ENCODE peak calls at places on chromosomes 16 and 17, in eight cellular contexts. O, F, P, B, U, K, M and A are unnamed samples.

GRCh38 chr17:12712941-12713340 is 47.3 kb downstream of the MYOCD start:
- DNase-seq in O (no peak), F (no peak), P (no peak), B (no peak), U (no peak), K (no peak), M (no peak), A (no peak)

GRCh38 chr16:3148256-3149192 is 13.7 kb downstream of the ZNF213 start:
- DNase-seq in O (no peak), F (no peak), P (no peak), B (no peak), U (no peak), K (no peak), M (no peak), A (no peak)

GRCh38 chr16:19119564-19119963 is 5.8 kb downstream of the ITPRIPL2 start:
- DNase-seq in O (peak; percentile 67), F (peak; percentile 81), P (no peak), B (peak; percentile 95), U (no peak), K (peak; percentile 86), M (no peak), A (peak; percentile 60)

GRCh38 chr16:68117884-68118283 is 32.7 kb downstream of the NFATC3 start:
- DNase-seq in O (peak; percentile 30), F (no peak), P (no peak), B (no peak), U (no peak), K (no peak), M (no peak), A (no peak)

GRCh38 chr17:40461774-40462342 is 18.6 kb downstream of the IGFBP4 start:
- DNase-seq in O (no peak), F (no peak), P (no peak), B (peak; percentile 55), U (no peak), K (no peak), M (no peak), A (no peak)

GRCh38 chr17:38861399-38861843 is 7.9 kb upstream of the RPL23 start:
- DNase-seq in O (peak; percentile 43), F (peak; percentile 43), P (no peak), B (peak; percentile 74), U (no peak), K (no peak), M (peak; percentile 78), A (no peak)

GRCh38 chr17:77285594-77286390 is 145.0 kb downstream of the SEC14L1 start:
- DNase-seq in O (no peak), F (peak; percentile 95), P (no peak), B (peak; percentile 95), U (peak; percentile 85), K (peak; percentile 83), M (no peak), A (peak; percentile 94)

GRCh38 chr16:30458561-30459394 is 13.1 kb upstream of the SEPHS2 start:
- DNase-seq in O (peak; percentile 98), F (no peak), P (no peak), B (no peak), U (peak; percentile 52), K (no peak), M (no peak), A (no peak)

GRCh38 chr16:86924537-86924936 is 346.2 kb downstream of the FOXL1 start:
- DNase-seq in O (no peak), F (peak; percentile 22), P (no peak), B (peak; percentile 94), U (no peak), K (peak; percentile 76), M (no peak), A (peak; percentile 96)